ENCODE peak calls at places on chromosomes 16 and 17, in five cellular contexts. W is cardiac muscle cell, C is PC-9, Q is GM12864, O is lower lobe of right lung. Z is an unnamed sample.

GRCh38 chr16:63289834-63290460 is 1253.7 kb upstream of the CDH8 start:
- DNase-seq in O (no peak), W (peak), Q (no peak), C (peak), Z (no peak)

GRCh38 chr16:46862555-46863447 is 21.4 kb upstream of the GPT2 start:
- DNase-seq in O (no peak), W (no peak), Q (no peak), C (no peak), Z (no peak)

GRCh38 chr17:5571281-5571680 is 13.0 kb downstream of the NLRP1 start:
- DNase-seq in W (no peak), C (no peak), Q (no peak), O (no peak), Z (no peak)

GRCh38 chr17:20230924-20231323 is 221.8 kb downstream of the SPECC1 start:
- DNase-seq in W (no peak), C (no peak), O (no peak), Q (no peak), Z (no peak)

GRCh38 chr17:55446581-55447205 is 25.1 kb upstream of the MMD start:
- DNase-seq in W (no peak), O (no peak), C (no peak), Q (no peak), Z (no peak)

GRCh38 chr17:81412490-81413093 is 17.3 kb downstream of the BAHCC1 start:
- DNase-seq in W (no peak), Q (peak), O (no peak), C (no peak), Z (no peak)

GRCh38 chr16:73124097-73124652 is 76.2 kb upstream of the ZFHX3 start:
- DNase-seq in Q (no peak), W (no peak), O (no peak), C (peak), Z (no peak)

GRCh38 chr17:28570716-28571254 is 539 bp downstream of the PIGS start:
- DNase-seq in W (peak), O (peak), Q (no peak), C (peak), Z (no peak)

GRCh38 chr17:68512967-68513474 is 791 bp downstream of the PRKAR1A start:
- DNase-seq in C (no peak), Q (no peak), W (peak), O (no peak), Z (no peak)

GRCh38 chr17:48998557-48999440 is 1.6 kb downstream of the IGF2BP1 start:
- DNase-seq in W (peak), Q (no peak), C (no peak), O (no peak), Z (no peak)
- TF ChIP-seq CTCF in W (peak), Q (no peak), C (no peak), O (no peak), Z (peak)

GRCh38 chr17:79920751-79921410 is 81.6 kb upstream of the CBX4 start:
- DNase-seq in O (no peak), Q (no peak), C (no peak), W (no peak), Z (no peak)

GRCh38 chr17:79918581-79919163 is 79.4 kb upstream of the CBX4 start:
- DNase-seq in Q (no peak), C (no peak), O (no peak), W (no peak), Z (no peak)

GRCh38 chr17:79919164-79919585 is 79.9 kb upstream of the CBX4 start:
- DNase-seq in W (no peak), O (peak), C (peak), Q (no peak), Z (no peak)

GRCh38 chr17:79921411-79922160 is 82.3 kb upstream of the CBX4 start:
- DNase-seq in C (no peak), W (no peak), Q (no peak), O (no peak), Z (no peak)

GRCh38 chr17:79919862-79920720 is 80.9 kb upstream of the CBX4 start:
- DNase-seq in O (peak), C (no peak), W (no peak), Q (no peak), Z (no peak)
- H3K4me3 ChIP-seq in O (no peak), C (no peak), W (no peak), Q (no peak), Z (no peak)

DNA sequence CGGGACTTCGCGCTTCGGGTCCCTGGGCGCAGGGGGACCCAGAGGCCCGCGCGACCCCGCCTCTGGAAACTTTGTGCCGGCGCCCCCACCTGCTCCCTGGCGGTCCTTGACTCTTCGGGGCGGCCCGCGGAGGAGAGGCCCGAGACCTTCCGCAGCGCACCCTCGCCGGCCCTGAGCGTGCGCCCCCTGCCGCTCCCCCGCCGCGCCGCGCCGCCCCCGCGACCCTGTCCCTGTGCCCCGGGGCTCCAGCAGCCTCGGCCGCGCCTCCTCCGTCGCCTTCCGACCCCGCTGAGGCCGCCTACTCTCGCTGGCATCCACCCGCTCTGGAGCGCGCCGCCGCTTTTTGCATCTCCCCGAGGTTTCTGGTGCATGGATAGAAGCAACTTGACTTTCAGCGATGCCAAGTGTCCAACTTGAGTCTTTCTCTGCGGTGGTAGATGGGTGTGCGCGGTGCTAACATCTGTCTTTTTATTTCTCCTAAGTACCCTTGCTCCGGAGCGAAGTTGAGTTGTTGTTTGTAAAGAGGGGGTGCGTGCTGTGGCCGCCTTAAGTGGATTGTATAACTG is 414 bp downstream of the DUSP14 start:
- DNase-seq in Q (no peak), C (peak), W (peak), O (peak), Z (no peak)
- TF ChIP-seq CTCF in Q (peak), C (no peak), W (no peak), O (peak), Z (peak)

DNA sequence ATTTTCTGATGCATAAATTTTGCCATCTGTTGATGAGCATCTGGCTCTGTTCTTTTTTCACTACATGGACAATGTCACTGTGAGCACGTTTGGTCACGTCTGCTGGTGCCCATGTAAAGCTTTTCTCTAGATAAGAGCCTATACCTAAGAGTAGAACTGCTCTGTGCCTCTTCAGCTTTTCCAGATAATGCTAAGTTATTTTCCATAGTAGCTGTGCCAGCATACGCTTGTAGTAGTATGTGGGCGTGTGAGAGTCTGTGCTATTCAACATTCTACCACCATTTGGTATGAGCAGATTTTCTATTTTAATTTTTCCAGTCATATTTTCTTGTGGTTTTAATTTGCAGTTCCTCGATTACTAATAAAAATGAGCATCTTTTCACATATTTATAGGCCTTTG is 33.2 kb downstream of the VPS35L start:
- DNase-seq in O (no peak), C (no peak), W (peak), Q (no peak), Z (no peak)
- H3K4me3 ChIP-seq in O (no peak), C (no peak), W (no peak), Q (no peak), Z (no peak)

GRCh38 chr17:78828470-78829185 is 12.0 kb downstream of the USP36 start:
- DNase-seq in O (no peak), Q (no peak), C (no peak), W (no peak), Z (no peak)
- TF ChIP-seq CTCF in O (no peak), Q (peak), C (no peak), W (peak), Z (peak)

DNA sequence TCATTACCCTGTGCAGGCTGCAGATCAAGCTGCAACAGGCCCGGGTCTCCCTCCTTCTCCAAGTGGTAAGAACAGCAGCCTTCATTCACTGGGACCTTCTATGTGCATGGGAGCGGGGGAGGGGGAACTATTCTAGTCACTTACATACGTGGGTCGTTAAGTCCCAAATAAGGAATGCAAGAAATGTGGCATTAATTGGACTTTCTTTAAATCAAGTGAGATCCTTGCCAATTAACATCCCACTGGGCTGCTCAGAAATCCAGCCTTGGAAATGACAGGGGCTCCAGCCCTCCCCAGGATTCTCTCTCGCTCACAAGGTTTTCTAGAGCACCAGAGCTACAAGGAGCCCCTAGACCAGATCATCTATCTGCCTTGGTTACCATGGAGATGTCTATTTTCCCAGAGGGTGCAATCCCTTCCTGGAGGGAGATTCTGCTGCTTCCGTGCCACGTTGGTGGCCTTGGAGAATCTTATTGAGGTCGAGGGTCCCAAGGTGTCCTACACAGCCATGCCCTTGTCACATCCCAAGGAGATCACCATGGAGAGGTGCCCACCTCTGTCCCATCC is 5.2 kb upstream of the EIF1 start:
- DNase-seq in Q (no peak), W (no peak), O (no peak), C (no peak), Z (no peak)
- H3K4me3 ChIP-seq in Q (no peak), W (no peak), O (no peak), C (no peak), Z (no peak)

DNA sequence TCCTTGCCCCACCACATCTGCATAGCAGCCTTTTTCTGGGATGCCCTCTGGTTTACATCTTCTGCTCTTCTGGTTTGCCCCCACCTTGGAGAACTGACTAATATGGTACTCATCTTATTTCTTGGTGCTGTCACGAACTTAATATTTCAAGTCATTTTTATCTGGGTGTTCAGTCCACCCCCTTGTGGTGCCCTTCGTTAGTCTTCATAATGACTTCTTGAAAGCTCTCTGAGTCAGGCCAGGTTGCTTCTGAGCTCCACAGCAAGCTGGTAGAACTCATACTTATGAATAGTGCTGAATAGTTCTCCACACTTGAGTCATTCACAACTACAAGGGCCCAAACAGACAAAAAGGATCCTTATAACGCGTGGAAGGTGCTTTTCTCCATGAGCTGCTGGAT is 35.8 kb upstream of the TEKT3 start:
- DNase-seq in O (no peak), Q (no peak), C (no peak), W (no peak), Z (peak)
- TF ChIP-seq CTCF in O (no peak), Q (no peak), C (no peak), W (peak), Z (peak)